ENCODE peak calls at places on chromosomes 1 and 21, in four cellular contexts. B, X, H and M are unnamed samples.

GRCh38 chr1:27576846-27577245 is 27.1 kb downstream of the AHDC1 start:
- DNase-seq in B (no peak), X (no peak), H (no peak), M (no peak)

GRCh38 chr1:19469004-19469403 is 16.3 kb downstream of the CAPZB start:
- DNase-seq in B (no peak), X (no peak), H (no peak), M (no peak)

GRCh38 chr1:197126698-197127097 is 19.8 kb downstream of the ASPM start:
- DNase-seq in B (no peak), X (no peak), H (no peak), M (no peak)

GRCh38 chr1:15620155-15620545 is 2.9 kb downstream of the DDI2 start:
- DNase-seq in B (no peak), X (no peak), H (no peak), M (no peak)

GRCh38 chr1:247360116-247360898 is 28.6 kb upstream of the ZNF496 start:
- DNase-seq in B (no peak), X (no peak), H (no peak), M (peak; percentile 48)

GRCh38 chr1:202255343-202255742 is 61.7 kb downstream of the LGR6 start:
- DNase-seq in B (no peak), X (no peak), H (peak; percentile 19), M (peak; percentile 30)

GRCh38 chr21:32382108-32382601 is 10.7 kb downstream of the URB1 start:
- DNase-seq in B (no peak), X (no peak), H (no peak), M (no peak)

GRCh38 chr1:17665950-17666720 is 89.0 kb upstream of the ACTL8 start:
- DNase-seq in B (no peak), X (no peak), H (no peak), M (no peak)

GRCh38 chr1:87358219-87358618 is 29.5 kb downstream of the LMO4 start:
- DNase-seq in B (no peak), X (no peak), H (no peak), M (no peak)

GRCh38 chr1:223794040-223794880 is 51.5 kb downstream of the TP53BP2 start:
- DNase-seq in B (no peak), X (no peak), H (no peak), M (no peak)

GRCh38 chr1:203169770-203170520 is 5.7 kb downstream of the MYBPH start:
- DNase-seq in B (no peak), X (no peak), H (peak; percentile 56), M (no peak)

GRCh38 chr1:172255223-172255560 is 165.3 kb upstream of the C1orf105 start:
- DNase-seq in B (no peak), X (no peak), H (no peak), M (no peak)

GRCh38 chr1:46687095-46687659 is 15.5 kb downstream of the TEX38 start:
- DNase-seq in B (no peak), X (peak; percentile 92), H (peak; percentile 84), M (peak; percentile 78)
- H3K27ac ChIP-seq in B (no peak overlapping the region), X (no peak overlapping the region), H (no peak overlapping the region), M (no peak overlapping the region)

GRCh38 chr1:41752514-41753170 is 166.1 kb downstream of the HIVEP3 start:
- DNase-seq in B (no peak), X (no peak), H (no peak), M (no peak)

GRCh38 chr1:41749992-41750745 is 168.6 kb downstream of the HIVEP3 start:
- DNase-seq in B (no peak), X (no peak), H (no peak), M (no peak)

GRCh38 chr1:41751804-41752513 is 166.8 kb downstream of the HIVEP3 start:
- DNase-seq in B (no peak), X (no peak), H (peak; percentile 71), M (no peak)

GRCh38 chr1:41758490-41758889 is 160.2 kb downstream of the HIVEP3 start:
- DNase-seq in B (no peak), X (no peak), H (no peak), M (no peak)

DNA sequence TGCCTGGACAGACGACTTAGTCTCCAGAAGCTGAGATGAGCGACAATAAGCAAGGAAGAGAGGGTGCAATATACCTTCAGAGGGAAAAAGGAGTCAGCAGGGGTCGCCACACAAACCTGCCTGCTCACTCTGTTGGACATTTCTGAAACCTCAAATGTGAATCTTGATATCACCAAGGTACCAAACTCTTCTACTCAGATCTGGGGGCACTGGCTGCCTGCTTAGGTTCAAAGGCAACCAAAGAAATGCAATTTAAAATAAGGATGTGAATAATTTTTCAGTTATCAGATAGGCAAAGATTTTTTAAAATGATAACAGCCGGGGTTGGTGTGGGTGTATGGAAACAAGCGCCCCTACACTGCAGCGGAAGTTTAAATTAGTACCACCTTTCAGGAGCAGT is 164.2 kb downstream of the HIVEP3 start:
- DNase-seq in B (no peak), X (no peak), H (no peak), M (no peak)
- TF ChIP-seq CTCF in B (peak; percentile 2), X (no peak), H (no peak), M (no peak)

DNA sequence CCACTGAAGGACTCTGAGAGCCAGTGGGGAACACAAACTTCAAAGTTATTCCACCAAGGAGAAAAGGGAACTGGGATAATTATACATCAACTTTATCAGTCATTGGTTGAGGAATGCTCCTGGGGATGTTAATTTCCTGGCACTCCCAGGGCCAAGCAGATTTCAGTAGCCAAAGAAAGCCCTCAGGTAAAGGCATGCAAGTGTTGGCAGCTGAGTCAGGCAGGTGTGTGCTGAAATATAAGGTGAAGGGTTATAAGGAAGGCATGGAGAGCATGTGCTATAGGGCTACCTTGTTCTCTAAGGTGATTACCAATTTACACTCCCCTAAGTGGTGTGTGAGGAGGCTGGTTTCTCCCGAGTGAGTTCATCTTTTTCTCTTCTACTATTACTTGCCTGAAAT is 374.7 kb upstream of the PBX1 start:
- DNase-seq in B (no peak), X (no peak), H (no peak), M (no peak)
- H3K27ac ChIP-seq in B (no peak overlapping the region), X (no peak overlapping the region), H (no peak overlapping the region), M (no peak overlapping the region)

GRCh38 chr1:213082778-213083445 is 31.9 kb downstream of the RPS6KC1 start:
- DNase-seq in B (no peak), X (no peak), H (no peak), M (no peak)

GRCh38 chr1:213089924-213090677 is 39.1 kb downstream of the RPS6KC1 start:
- DNase-seq in B (no peak), X (no peak), H (no peak), M (no peak)

GRCh38 chr1:213087911-213088310 is 36.9 kb downstream of the RPS6KC1 start:
- DNase-seq in B (no peak), X (no peak), H (no peak), M (no peak)
- TF ChIP-seq CTCF in B (no peak), X (no peak), H (no peak), M (no peak)

GRCh38 chr1:106921186-106921585 is 135.3 kb upstream of the PRMT6 start:
- DNase-seq in B (no peak), X (no peak), H (no peak), M (no peak)

GRCh38 chr1:106925750-106926149 is 130.7 kb upstream of the PRMT6 start:
- DNase-seq in B (no peak), X (no peak), H (no peak), M (no peak)

GRCh38 chr1:106926748-106927582 is 129.5 kb upstream of the PRMT6 start:
- DNase-seq in B (no peak), X (no peak), H (no peak), M (no peak)

DNA sequence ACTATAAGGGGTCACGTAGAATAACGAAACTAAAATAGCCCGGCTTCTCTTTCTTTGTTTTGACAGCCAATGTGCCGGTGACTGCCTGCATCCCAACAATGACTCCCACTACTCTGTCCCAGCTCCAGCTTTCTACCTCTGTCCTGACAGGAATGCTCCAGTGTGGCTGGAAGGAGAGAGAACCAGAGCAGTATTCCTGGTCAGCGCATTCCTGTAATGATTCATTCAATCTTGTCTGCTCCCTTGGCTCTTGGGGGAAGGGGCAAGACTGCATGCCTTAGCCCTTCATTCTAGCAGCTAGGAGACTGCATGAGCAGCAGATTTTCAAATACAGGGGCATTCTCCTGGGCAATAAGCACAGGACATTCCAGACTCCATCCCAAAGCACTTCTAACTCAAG is 132.1 kb upstream of the PRMT6 start:
- DNase-seq in B (peak; percentile 21), X (no peak), H (no peak), M (no peak)
- H3K27ac ChIP-seq in B (no peak overlapping the region), X (no peak overlapping the region), H (no peak overlapping the region), M (no peak overlapping the region)

GRCh38 chr1:169200319-169200718 is 93.8 kb downstream of the ATP1B1 start:
- DNase-seq in B (no peak), X (no peak), H (no peak), M (no peak)

GRCh38 chr1:169207825-169208520 is 101.5 kb downstream of the ATP1B1 start:
- DNase-seq in B (no peak), X (no peak), H (no peak), M (no peak)

GRCh38 chr1:169204184-169204583 is 97.7 kb downstream of the ATP1B1 start:
- DNase-seq in B (no peak), X (no peak), H (no peak), M (no peak)

GRCh38 chr1:169201084-169201619 is 94.7 kb downstream of the ATP1B1 start:
- DNase-seq in B (no peak), X (no peak), H (no peak), M (no peak)

GRCh38 chr1:169202836-169203235 is 96.3 kb downstream of the ATP1B1 start:
- DNase-seq in B (no peak), X (peak; percentile 11), H (no peak), M (no peak)
- TF ChIP-seq CTCF in B (no peak), X (no peak), H (no peak), M (no peak)

GRCh38 chr1:95734560-95734959 is 500.6 kb downstream of the RWDD3 start:
- DNase-seq in B (no peak), X (no peak), H (no peak), M (no peak)

GRCh38 chr1:95731466-95731865 is 497.5 kb downstream of the RWDD3 start:
- DNase-seq in B (no peak), X (no peak), H (no peak), M (no peak)

GRCh38 chr1:95730986-95731385 is 497.0 kb downstream of the RWDD3 start:
- DNase-seq in B (no peak), X (no peak), H (no peak), M (no peak)

GRCh38 chr1:95733031-95733430 is 499.0 kb downstream of the RWDD3 start:
- DNase-seq in B (no peak), X (no peak), H (no peak), M (no peak)

GRCh38 chr1:95733671-95734070 is 499.7 kb downstream of the RWDD3 start:
- DNase-seq in B (no peak), X (no peak), H (no peak), M (no peak)
- H3K27ac ChIP-seq in B (no peak overlapping the region), X (no peak overlapping the region), H (no peak overlapping the region), M (no peak overlapping the region)